ENCODE peak calls at places on chromosomes 6 and 20, in seven cellular contexts. L is esophagus muscularis mucosa, O is GM12878, I is A549, W is suprapubic skin, U is H1, M is stomach. A is an unnamed sample.

GRCh38 chr6:131125431-131125830 is 9.8 kb upstream of the AKAP7 start:
- DNase-seq in L (no peak), O (no peak), I (no peak), W (no peak), U (no peak), M (no peak), A (no peak)

GRCh38 chr6:1576711-1577110 is 33.0 kb upstream of the FOXC1 start:
- DNase-seq in L (peak), O (no peak), I (no peak), W (no peak), U (no peak), M (no peak), A (no peak)

GRCh38 chr6:106715922-106716321 is 86.5 kb downstream of the QRSL1 start:
- DNase-seq in L (no peak), O (no peak), I (no peak), W (no peak), U (no peak), M (no peak), A (no peak)

GRCh38 chr20:38393259-38393658 is 41.9 kb downstream of the SNHG17 start:
- DNase-seq in L (no peak), O (no peak), I (no peak), W (no peak), U (no peak), M (no peak), A (no peak)

GRCh38 chr6:167350322-167350721 is 25.4 kb downstream of the TTLL2 start:
- DNase-seq in L (no peak), O (no peak), I (no peak), W (no peak), U (no peak), M (no peak), A (no peak)

GRCh38 chr20:1108437-1108920 is 9.9 kb upstream of the PSMF1 start:
- DNase-seq in L (peak), O (no peak), I (peak), W (no peak), U (no peak), M (peak), A (peak)

GRCh38 chr20:10710995-10711775 is 37.4 kb upstream of the JAG1 start:
- DNase-seq in L (no peak), O (no peak), I (peak), W (no peak), U (no peak), M (peak), A (no peak)

GRCh38 chr20:47887064-47887463 is 101.8 kb upstream of the SULF2 start:
- DNase-seq in L (no peak), O (no peak), I (no peak), W (no peak), U (no peak), M (no peak), A (no peak)

GRCh38 chr6:12348530-12349511 is 58.7 kb downstream of the EDN1 start:
- DNase-seq in L (no peak), O (no peak), I (peak), W (no peak), U (no peak), M (peak), A (no peak)

GRCh38 chr20:5531318-5532081 is 214.7 kb upstream of the PROKR2 start:
- DNase-seq in L (no peak), O (no peak), I (peak), W (no peak), U (no peak), M (no peak), A (peak)

GRCh38 chr6:22145823-22146379 is 150.9 kb downstream of the PRL start:
- DNase-seq in L (no peak), O (no peak), I (peak), W (no peak), U (peak), M (no peak), A (no peak)

GRCh38 chr6:87982134-87982533 is 65.5 kb upstream of the SPACA1 start:
- DNase-seq in L (no peak), O (no peak), I (no peak), W (no peak), U (no peak), M (no peak), A (no peak)

GRCh38 chr20:35015863-35016193 is 60.2 kb downstream of the MYH7B start:
- DNase-seq in L (no peak), O (no peak), I (no peak), W (no peak), U (no peak), M (no peak), A (no peak)

GRCh38 chr6:32816746-32817204 is at the start of gene HLA-DOB:
- DNase-seq in L (peak), O (no peak), I (peak), W (no peak), U (no peak), M (no peak), A (no peak)

GRCh38 chr6:161038229-161039003 is 46.8 kb downstream of the MAP3K4 start:
- DNase-seq in L (no peak), O (peak), I (peak), W (no peak), U (no peak), M (no peak), A (peak)

GRCh38 chr6:52522655-52523054 is 54.2 kb downstream of the TRAM2 start:
- DNase-seq in L (no peak), O (no peak), I (no peak), W (no peak), U (no peak), M (no peak), A (no peak)

GRCh38 chr6:83216806-83217205 is 23.6 kb downstream of the RWDD2A start:
- DNase-seq in L (no peak), O (no peak), I (no peak), W (no peak), U (no peak), M (no peak), A (no peak)

GRCh38 chr20:19688031-19688806 is 69.8 kb upstream of the RIN2 start:
- DNase-seq in L (peak), O (no peak), I (peak), W (peak), U (peak), M (peak), A (peak)

GRCh38 chr6:132887204-132887603 is 72.8 kb downstream of the RPS12 start:
- DNase-seq in L (no peak), O (no peak), I (no peak), W (no peak), U (no peak), M (no peak), A (no peak)

GRCh38 chr6:113564401-113565161 is 292.6 kb upstream of the MARCKS start:
- DNase-seq in L (peak), O (no peak), I (no peak), W (peak), U (peak), M (peak), A (peak)

GRCh38 chr6:159646731-159647130 is 46.3 kb downstream of the SOD2 start:
- DNase-seq in L (peak), O (peak), I (no peak), W (no peak), U (no peak), M (no peak), A (no peak)

GRCh38 chr6:168361766-168362165 is 42.2 kb upstream of the DACT2 start:
- DNase-seq in L (no peak), O (no peak), I (no peak), W (peak), U (no peak), M (peak), A (no peak)

GRCh38 chr20:24316731-24317130 is 152.7 kb upstream of the SYNDIG1 start:
- DNase-seq in L (no peak), O (no peak), I (no peak), W (no peak), U (no peak), M (no peak), A (no peak)

GRCh38 chr6:24078200-24078599 is 47.8 kb upstream of the NRSN1 start:
- DNase-seq in L (no peak), O (no peak), I (no peak), W (no peak), U (no peak), M (no peak), A (no peak)

GRCh38 chr20:56371977-56372376 is 13.2 kb downstream of the FAM210B start:
- DNase-seq in L (no peak), O (no peak), I (no peak), W (no peak), U (no peak), M (no peak), A (no peak)

GRCh38 chr20:50663095-50663821 is 28.1 kb downstream of the RIPOR3 start:
- DNase-seq in L (no peak), O (no peak), I (peak), W (no peak), U (no peak), M (peak), A (no peak)

GRCh38 chr6:15148356-15149058 is 97.4 kb upstream of the JARID2 start:
- DNase-seq in L (no peak), O (no peak), I (peak), W (no peak), U (no peak), M (no peak), A (no peak)

GRCh38 chr20:53595018-53595378 is 1.4 kb upstream of the ZNF217 start:
- DNase-seq in L (no peak), O (no peak), I (no peak), W (no peak), U (no peak), M (no peak), A (no peak)

GRCh38 chr6:103983000-103983399 is 876.7 kb downstream of the HACE1 start:
- DNase-seq in L (no peak), O (no peak), I (no peak), W (no peak), U (no peak), M (no peak), A (no peak)

GRCh38 chr6:26571592-26572296 is 25.0 kb upstream of the ABT1 start:
- DNase-seq in L (no peak), O (peak), I (peak), W (no peak), U (no peak), M (no peak), A (no peak)
- TF ChIP-seq EP300 in L (no peak), O (no peak), I (no peak), W (no peak), U (no peak), M (no peak), A (no peak)

GRCh38 chr6:43509984-43510826 is at the start of gene LRRC73:
- DNase-seq in L (peak), O (no peak), I (peak), W (peak), U (no peak), M (peak), A (peak)
- TF ChIP-seq POLR2A in L (no peak), O (no peak), I (peak), W (no peak), U (no peak), M (no peak), A (peak)

DNA sequence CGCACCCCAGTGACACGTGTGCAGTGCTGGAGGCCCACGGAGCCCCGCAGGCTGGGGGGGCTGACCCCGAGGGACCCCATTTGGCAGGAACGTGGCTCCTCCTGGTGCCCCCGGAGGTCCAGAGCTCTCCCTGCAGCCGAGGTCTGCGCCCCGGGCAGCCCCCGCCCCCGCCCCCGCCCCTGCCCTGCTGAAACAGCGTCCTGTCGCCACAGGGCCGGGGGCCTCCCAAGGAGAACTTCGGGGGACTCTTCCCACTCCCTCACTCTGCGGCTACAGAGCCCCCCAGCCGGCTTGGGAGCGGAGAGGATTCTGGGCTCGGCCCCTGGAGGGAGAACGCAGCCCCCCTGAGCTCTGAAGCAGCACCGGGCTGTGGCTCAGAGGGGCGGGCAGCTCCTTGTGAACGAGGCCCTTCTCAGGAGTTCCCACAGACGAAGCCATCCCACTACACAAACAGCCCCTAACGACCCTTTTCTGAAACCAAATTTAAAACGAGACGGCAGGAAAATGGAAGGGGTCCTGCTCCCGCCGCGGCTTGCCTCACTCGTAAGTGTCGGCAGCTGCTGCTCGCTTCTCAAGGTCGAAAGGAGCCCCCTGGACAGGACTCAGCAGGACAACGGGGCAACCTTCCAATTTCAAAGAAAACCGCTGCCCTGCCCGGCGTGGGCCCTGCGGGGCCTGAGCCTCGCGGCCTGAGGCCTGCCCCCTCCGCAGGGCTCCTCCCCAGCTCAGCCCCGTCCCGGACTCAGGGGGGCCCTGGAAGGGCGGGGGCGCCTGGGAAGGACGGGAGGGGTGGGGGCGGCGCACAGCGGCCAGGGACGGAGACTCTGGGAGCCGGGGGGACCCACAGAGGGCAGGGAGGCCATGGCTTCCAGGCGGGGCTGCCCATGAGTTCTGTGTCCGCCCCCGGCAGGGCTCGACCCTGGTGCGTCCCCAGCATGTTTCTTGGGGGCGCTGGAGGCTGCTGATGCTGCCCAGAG is 114.9 kb downstream of the DLL1 start:
- DNase-seq in L (peak), O (no peak), I (no peak), W (peak), U (no peak), M (no peak), A (peak)
- H3K4me3 ChIP-seq in L (no peak), O (no peak), I (no peak), W (no peak), U (no peak), M (no peak), A (peak)

GRCh38 chr6:93972791-93973190 is 553.4 kb upstream of the EPHA7 start:
- DNase-seq in L (no peak), O (no peak), I (no peak), W (no peak), U (no peak), M (no peak), A (no peak)

GRCh38 chr6:93975159-93975558 is 555.8 kb upstream of the EPHA7 start:
- DNase-seq in L (no peak), O (no peak), I (no peak), W (no peak), U (no peak), M (no peak), A (no peak)
- TF ChIP-seq EP300 in L (no peak), O (no peak), I (no peak), W (no peak), U (no peak), M (no peak), A (no peak)

GRCh38 chr20:58229198-58229802 is 847 bp upstream of the ANKRD60 start:
- DNase-seq in L (no peak), O (no peak), I (no peak), W (peak), U (no peak), M (no peak), A (no peak)

GRCh38 chr20:58225490-58226200 is 2.8 kb downstream of the ANKRD60 start:
- DNase-seq in L (no peak), O (no peak), I (no peak), W (no peak), U (no peak), M (no peak), A (no peak)

GRCh38 chr20:58228103-58228483 is 360 bp downstream of the ANKRD60 start:
- DNase-seq in L (no peak), O (no peak), I (no peak), W (peak), U (no peak), M (no peak), A (no peak)

GRCh38 chr20:58228484-58229197 is at the start of gene ANKRD60:
- DNase-seq in L (no peak), O (no peak), I (no peak), W (peak), U (no peak), M (no peak), A (peak)

DNA sequence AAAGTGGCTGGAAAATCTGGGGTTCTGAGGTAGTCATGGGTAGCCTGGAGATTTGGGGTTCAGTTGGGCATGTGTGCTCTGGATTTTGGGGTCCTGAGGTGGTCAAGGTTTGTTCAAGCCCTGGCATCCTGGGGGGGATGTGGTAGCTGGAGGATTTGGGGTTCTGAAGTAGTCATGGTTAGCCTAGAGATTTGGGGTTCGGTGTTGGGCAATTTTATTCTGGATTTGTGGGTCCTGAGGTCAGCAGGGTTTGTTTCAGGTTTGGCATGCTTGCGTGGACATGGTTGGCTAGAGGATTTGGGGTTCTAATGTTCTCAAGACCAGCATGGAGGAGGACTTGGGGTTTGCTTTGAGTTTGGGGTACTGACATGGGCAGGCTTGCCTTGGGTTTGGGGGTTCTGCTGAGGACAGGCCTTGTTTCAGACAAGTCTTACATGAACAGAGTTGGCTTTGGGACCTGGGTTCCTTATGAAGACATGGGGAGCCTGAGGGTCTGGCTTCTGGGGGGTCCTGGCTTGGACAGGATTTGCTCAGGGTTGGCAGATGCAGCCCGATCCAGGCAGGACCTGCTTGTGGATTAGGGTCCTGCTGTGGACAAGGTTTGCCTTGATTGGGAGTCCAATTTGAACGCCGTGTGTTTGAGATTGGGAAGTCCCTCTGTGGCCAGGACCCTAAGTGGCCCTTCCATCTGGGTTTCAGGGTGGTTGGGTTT is 906 bp downstream of the ANKRD60 start:
- DNase-seq in L (no peak), O (no peak), I (no peak), W (peak), U (no peak), M (no peak), A (no peak)
- TF ChIP-seq POLR2A in L (no peak), O (no peak), I (no peak), W (no peak), U (no peak), M (no peak), A (no peak)

GRCh38 chr6:44701637-44702101 is 314.2 kb downstream of the CDC5L start:
- DNase-seq in L (peak), O (no peak), I (no peak), W (no peak), U (peak), M (no peak), A (no peak)

GRCh38 chr6:44704240-44705150 is 317.0 kb downstream of the CDC5L start:
- DNase-seq in L (peak), O (peak), I (no peak), W (no peak), U (no peak), M (no peak), A (no peak)

GRCh38 chr6:44701038-44701636 is 313.6 kb downstream of the CDC5L start:
- DNase-seq in L (peak), O (no peak), I (no peak), W (no peak), U (no peak), M (no peak), A (no peak)

GRCh38 chr6:44700422-44700821 is 312.9 kb downstream of the CDC5L start:
- DNase-seq in L (peak), O (no peak), I (no peak), W (no peak), U (no peak), M (no peak), A (no peak)

GRCh38 chr6:44702292-44702691 is 314.8 kb downstream of the CDC5L start:
- DNase-seq in L (no peak), O (no peak), I (no peak), W (no peak), U (no peak), M (no peak), A (no peak)
- H3K4me3 ChIP-seq in L (no peak), O (no peak), I (no peak), W (no peak), U (no peak), M (no peak), A (no peak)

GRCh38 chr20:57555457-57556184 is 5.3 kb upstream of the PCK1 start:
- DNase-seq in L (no peak), O (no peak), I (no peak), W (no peak), U (no peak), M (no peak), A (no peak)
- TF ChIP-seq EP300 in L (no peak), O (no peak), I (no peak), W (no peak), U (no peak), M (no peak), A (no peak)